ENCODE peak calls at places on chromosome 17, in five cellular contexts. One of them, this sample, is unnamed.

GRCh38 chr17:75875182-75875939 is 3.0 kb downstream of the TRIM47 start:
- DNase-seq in GM12878: no peak
- DNase-seq in SK-N-SH: peak
- DNase-seq in K562: no peak
- DNase-seq in IMR-90: no peak
- DNase-seq in this sample: no peak

GRCh38 chr17:59028328-59028727 is 78.4 kb downstream of the TRIM37 start:
- DNase-seq in GM12878: no peak
- DNase-seq in SK-N-SH: no peak
- DNase-seq in K562: no peak
- DNase-seq in IMR-90: no peak
- DNase-seq in this sample: no peak

GRCh38 chr17:30113213-30113612 is 3.4 kb upstream of the NSRP1 start:
- DNase-seq in GM12878: peak
- DNase-seq in SK-N-SH: no peak
- DNase-seq in K562: no peak
- DNase-seq in IMR-90: no peak
- DNase-seq in this sample: peak

GRCh38 chr17:27993723-27994310 is 48.7 kb upstream of the NLK start:
- DNase-seq in GM12878: no peak
- DNase-seq in SK-N-SH: no peak
- DNase-seq in K562: peak
- DNase-seq in IMR-90: no peak
- DNase-seq in this sample: no peak

GRCh38 chr17:82592751-82593589 is 55.3 kb downstream of the WDR45B start:
- DNase-seq in GM12878: peak
- DNase-seq in SK-N-SH: peak
- DNase-seq in K562: no peak
- DNase-seq in IMR-90: peak
- DNase-seq in this sample: peak

GRCh38 chr17:72461757-72462156 is 340.9 kb downstream of the SOX9 start:
- DNase-seq in GM12878: no peak
- DNase-seq in SK-N-SH: no peak
- DNase-seq in K562: no peak
- DNase-seq in IMR-90: no peak
- DNase-seq in this sample: no peak

GRCh38 chr17:79800325-79801155 is 3.7 kb upstream of the CBX8 start:
- DNase-seq in GM12878: no peak
- DNase-seq in SK-N-SH: peak
- DNase-seq in K562: no peak
- DNase-seq in IMR-90: peak
- DNase-seq in this sample: no peak

GRCh38 chr17:63039342-63039741 is 73.3 kb downstream of the TANC2 start:
- DNase-seq in GM12878: no peak
- DNase-seq in SK-N-SH: no peak
- DNase-seq in K562: no peak
- DNase-seq in IMR-90: peak
- DNase-seq in this sample: no peak

GRCh38 chr17:66951605-66951953 is 12.9 kb upstream of the CACNG4 start:
- DNase-seq in GM12878: no peak
- DNase-seq in SK-N-SH: no peak
- DNase-seq in K562: no peak
- DNase-seq in IMR-90: no peak
- DNase-seq in this sample: no peak

GRCh38 chr17:33233855-33234228 is 59.3 kb downstream of the ASIC2 start:
- DNase-seq in GM12878: no peak
- DNase-seq in SK-N-SH: peak
- DNase-seq in K562: no peak
- DNase-seq in IMR-90: no peak
- DNase-seq in this sample: no peak

DNA sequence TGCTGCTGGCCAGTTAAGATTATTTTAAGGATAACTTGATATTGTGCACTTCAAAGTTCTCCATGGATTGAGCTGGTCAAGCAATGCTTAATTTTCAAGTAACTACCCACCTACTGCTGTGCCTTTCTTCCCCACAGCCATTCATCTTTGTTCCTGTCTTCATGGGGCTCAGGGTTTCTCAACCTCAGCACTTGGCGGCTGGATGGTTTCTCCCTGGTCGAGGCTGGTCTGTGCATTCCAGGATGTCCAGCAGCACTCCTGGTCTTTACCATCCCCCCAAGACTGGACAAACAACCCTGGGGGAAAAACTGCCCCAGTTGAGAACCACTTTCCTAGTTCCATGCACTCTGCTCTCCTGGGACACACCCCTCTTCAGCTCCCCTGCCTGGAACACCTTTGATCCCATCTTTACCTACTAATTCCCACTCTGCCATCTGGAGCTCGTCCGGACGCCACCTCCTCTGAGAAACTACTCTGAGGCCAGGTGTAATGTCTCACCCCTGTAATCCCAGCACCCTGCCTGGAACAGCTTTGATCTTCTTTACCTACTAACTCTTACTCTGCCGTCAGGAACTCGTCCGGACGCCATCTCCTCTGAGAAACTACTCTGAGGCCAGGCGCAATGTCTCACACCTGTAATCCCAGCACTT is 81.5 kb downstream of the NXN start:
- DNase-seq in GM12878: no peak
- DNase-seq in SK-N-SH: no peak
- DNase-seq in K562: no peak
- DNase-seq in IMR-90: no peak
- DNase-seq in this sample: no peak
- TF ChIP-seq MXI1 in GM12878: no peak
- TF ChIP-seq MXI1 in SK-N-SH: no peak
- TF ChIP-seq MXI1 in K562: no peak
- TF ChIP-seq MXI1 in IMR-90: no peak
- TF ChIP-seq MXI1 in this sample: no peak

DNA sequence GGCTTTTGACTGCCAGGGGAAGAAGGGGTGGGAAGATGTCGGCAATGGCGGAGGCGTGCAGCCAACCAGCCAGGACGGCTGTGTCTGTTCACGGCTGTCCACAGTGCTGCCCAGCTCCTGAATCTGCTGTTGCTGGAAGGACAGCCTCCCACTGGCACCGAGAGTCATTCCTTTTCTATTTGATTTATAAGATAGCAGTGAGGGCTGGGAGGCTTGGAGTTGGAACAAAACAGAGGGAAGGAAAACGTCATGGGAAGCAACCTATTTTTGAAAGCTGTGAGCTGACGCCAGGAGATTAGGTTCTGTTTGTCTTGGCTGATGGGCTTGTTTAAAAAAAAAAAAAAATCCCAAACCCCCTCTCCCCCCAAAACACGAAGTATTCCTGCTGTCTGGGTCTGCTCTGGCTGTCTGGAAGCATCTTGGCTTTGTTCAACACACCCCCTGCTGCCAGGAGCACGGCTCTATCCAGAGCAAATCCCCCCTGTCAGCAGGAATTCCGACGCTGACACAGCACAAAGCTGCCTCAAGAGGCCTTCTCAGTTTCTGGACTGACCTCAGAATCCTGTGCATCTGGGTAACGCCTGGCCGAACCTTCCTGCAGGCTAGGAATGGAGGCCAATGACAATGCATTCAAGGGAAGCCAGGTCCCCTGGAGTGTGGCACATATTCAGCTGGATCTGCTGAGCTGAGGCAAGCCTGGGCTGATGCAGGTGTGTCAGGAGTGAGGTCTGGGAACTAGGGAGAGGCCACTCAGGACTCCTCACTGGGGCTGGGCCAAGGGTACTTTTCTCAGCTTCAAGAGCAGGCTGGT is 41.0 kb upstream of the SREBF1 start:
- DNase-seq in GM12878: no peak
- DNase-seq in SK-N-SH: peak
- DNase-seq in K562: no peak
- DNase-seq in IMR-90: peak
- DNase-seq in this sample: no peak
- TF ChIP-seq MXI1 in GM12878: no peak
- TF ChIP-seq MXI1 in SK-N-SH: peak
- TF ChIP-seq MXI1 in K562: no peak
- TF ChIP-seq MXI1 in IMR-90: no peak
- TF ChIP-seq MXI1 in this sample: no peak

GRCh38 chr17:80990921-80991644 is 558 bp upstream of the CHMP6 start:
- DNase-seq in GM12878: no peak
- DNase-seq in SK-N-SH: peak
- DNase-seq in K562: no peak
- DNase-seq in IMR-90: no peak
- DNase-seq in this sample: peak

GRCh38 chr17:80992077-80992947 is 671 bp downstream of the CHMP6 start:
- DNase-seq in GM12878: no peak
- DNase-seq in SK-N-SH: peak
- DNase-seq in K562: no peak
- DNase-seq in IMR-90: no peak
- DNase-seq in this sample: no peak

GRCh38 chr17:80991645-80992076 is at the start of gene CHMP6:
- DNase-seq in GM12878: no peak
- DNase-seq in SK-N-SH: peak
- DNase-seq in K562: peak
- DNase-seq in IMR-90: peak
- DNase-seq in this sample: peak

GRCh38 chr17:80995131-80995530 is 3.5 kb downstream of the CHMP6 start:
- DNase-seq in GM12878: no peak
- DNase-seq in SK-N-SH: peak
- DNase-seq in K562: no peak
- DNase-seq in IMR-90: no peak
- DNase-seq in this sample: no peak

DNA sequence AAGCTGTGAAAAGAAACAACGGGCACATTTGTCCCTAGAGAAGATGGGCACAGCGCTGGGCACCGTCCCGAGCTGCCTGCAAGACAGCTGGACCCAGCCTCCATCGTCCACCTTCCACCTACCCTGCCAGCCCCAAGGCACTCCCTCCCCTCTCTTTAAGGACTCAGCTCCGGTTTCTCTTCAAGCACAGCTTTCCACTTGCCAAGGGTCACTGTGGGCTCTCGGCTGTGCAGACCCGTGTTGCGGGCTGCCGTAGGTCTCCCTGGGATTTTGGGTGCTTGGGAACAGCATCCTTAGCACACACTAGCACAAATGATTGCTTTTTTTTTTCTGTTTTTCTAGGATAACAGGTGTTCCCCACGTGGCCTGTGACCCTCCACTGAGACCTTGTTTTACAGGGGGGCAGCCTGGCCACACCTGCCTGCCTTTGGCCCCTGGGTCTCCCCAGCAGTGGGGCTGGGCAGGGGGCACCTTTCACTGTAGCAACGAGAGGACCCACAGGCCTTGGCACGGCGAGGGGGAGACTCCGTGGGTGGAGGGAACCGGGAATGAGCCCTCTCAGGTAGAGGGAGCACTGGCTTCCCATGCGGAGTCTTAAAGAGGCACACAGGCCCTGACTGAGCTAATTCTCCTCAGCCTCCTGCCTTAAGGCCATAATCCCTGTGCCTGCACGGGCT is 1.4 kb downstream of the CHMP6 start:
- DNase-seq in GM12878: no peak
- DNase-seq in SK-N-SH: peak
- DNase-seq in K562: no peak
- DNase-seq in IMR-90: no peak
- DNase-seq in this sample: no peak
- TF ChIP-seq MXI1 in GM12878: no peak
- TF ChIP-seq MXI1 in SK-N-SH: no peak
- TF ChIP-seq MXI1 in K562: no peak
- TF ChIP-seq MXI1 in IMR-90: no peak
- TF ChIP-seq MXI1 in this sample: no peak

DNA sequence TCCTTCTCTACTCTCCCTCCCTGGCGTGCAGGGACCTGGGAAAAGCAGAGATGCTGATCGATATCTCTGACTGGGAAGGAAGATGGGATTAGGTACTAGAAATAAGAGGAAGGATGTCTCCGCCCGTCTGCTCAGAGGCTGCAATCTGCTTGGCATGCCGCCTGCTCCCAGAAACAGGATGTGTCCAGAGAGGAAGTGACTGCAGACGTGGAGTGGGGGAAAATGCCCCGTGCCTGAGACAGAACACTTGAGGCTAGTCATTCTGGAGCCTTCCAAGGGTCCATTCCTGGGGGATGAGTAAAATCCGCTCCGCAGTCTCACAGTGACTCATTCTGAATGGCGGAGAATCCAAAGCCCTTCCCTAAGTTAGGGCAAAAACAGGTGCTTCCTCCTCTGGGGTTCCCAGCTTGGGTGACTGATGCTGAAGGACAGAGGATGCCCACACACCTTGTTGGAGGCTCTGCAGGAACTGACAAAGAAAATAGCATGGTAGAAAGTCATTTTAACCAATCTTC is 45.0 kb upstream of the SMURF2 start:
- DNase-seq in GM12878: no peak
- DNase-seq in SK-N-SH: peak
- DNase-seq in K562: no peak
- DNase-seq in IMR-90: peak
- DNase-seq in this sample: peak
- TF ChIP-seq MXI1 in GM12878: no peak
- TF ChIP-seq MXI1 in SK-N-SH: peak
- TF ChIP-seq MXI1 in K562: no peak
- TF ChIP-seq MXI1 in IMR-90: no peak
- TF ChIP-seq MXI1 in this sample: no peak

GRCh38 chr17:57078274-57078673 is 6.8 kb upstream of the AKAP1 start:
- DNase-seq in GM12878: no peak
- DNase-seq in SK-N-SH: no peak
- DNase-seq in K562: no peak
- DNase-seq in IMR-90: no peak
- DNase-seq in this sample: no peak

GRCh38 chr17:57075193-57075592 is 9.9 kb upstream of the AKAP1 start:
- DNase-seq in GM12878: no peak
- DNase-seq in SK-N-SH: no peak
- DNase-seq in K562: no peak
- DNase-seq in IMR-90: no peak
- DNase-seq in this sample: no peak

GRCh38 chr17:57075785-57076184 is 9.3 kb upstream of the AKAP1 start:
- DNase-seq in GM12878: no peak
- DNase-seq in SK-N-SH: no peak
- DNase-seq in K562: no peak
- DNase-seq in IMR-90: no peak
- DNase-seq in this sample: no peak

GRCh38 chr17:57073626-57074025 is 11.4 kb upstream of the AKAP1 start:
- DNase-seq in GM12878: no peak
- DNase-seq in SK-N-SH: no peak
- DNase-seq in K562: no peak
- DNase-seq in IMR-90: no peak
- DNase-seq in this sample: no peak

DNA sequence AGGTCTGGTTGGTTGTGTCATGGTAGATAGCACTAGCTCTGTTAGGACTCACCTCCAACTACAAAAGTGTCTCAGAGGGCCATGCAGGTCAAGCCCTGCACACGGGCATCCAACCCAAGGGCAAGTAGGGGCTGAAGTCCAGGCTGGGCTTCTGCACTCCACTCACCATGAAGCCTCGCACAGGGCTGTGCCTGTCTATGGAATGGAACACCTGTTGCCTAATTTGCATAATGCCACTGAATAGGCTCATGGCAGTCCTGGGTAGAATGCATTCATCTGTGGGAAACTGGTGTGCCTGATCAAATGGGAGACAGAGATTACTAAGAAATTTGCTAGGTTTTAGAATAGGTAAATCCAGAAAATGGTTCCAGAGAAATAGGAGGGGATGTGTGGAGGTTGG is 8.0 kb upstream of the AKAP1 start:
- DNase-seq in GM12878: no peak
- DNase-seq in SK-N-SH: no peak
- DNase-seq in K562: no peak
- DNase-seq in IMR-90: no peak
- DNase-seq in this sample: no peak
- TF ChIP-seq MXI1 in GM12878: no peak
- TF ChIP-seq MXI1 in SK-N-SH: no peak
- TF ChIP-seq MXI1 in K562: no peak
- TF ChIP-seq MXI1 in IMR-90: no peak
- TF ChIP-seq MXI1 in this sample: no peak

GRCh38 chr17:41456206-41456605 is 11.0 kb downstream of the KRT32 start:
- DNase-seq in GM12878: no peak
- DNase-seq in SK-N-SH: no peak
- DNase-seq in K562: no peak
- DNase-seq in IMR-90: no peak
- DNase-seq in this sample: peak
- TF ChIP-seq MXI1 in GM12878: no peak
- TF ChIP-seq MXI1 in SK-N-SH: no peak
- TF ChIP-seq MXI1 in K562: no peak
- TF ChIP-seq MXI1 in IMR-90: no peak
- TF ChIP-seq MXI1 in this sample: no peak

GRCh38 chr17:76982408-76983074 is 114.3 kb downstream of the MGAT5B start:
- DNase-seq in GM12878: no peak
- DNase-seq in SK-N-SH: no peak
- DNase-seq in K562: no peak
- DNase-seq in IMR-90: no peak
- DNase-seq in this sample: no peak
- TF ChIP-seq MXI1 in GM12878: no peak
- TF ChIP-seq MXI1 in SK-N-SH: no peak
- TF ChIP-seq MXI1 in K562: no peak
- TF ChIP-seq MXI1 in IMR-90: no peak
- TF ChIP-seq MXI1 in this sample: no peak